ENCODE peak calls at places on chromosomes 1 and 21, in five cellular contexts. D, J, P, O and B are unnamed samples.
A peak's percentile ranks its signal among the peaks of the same experiment; 100 is the strongest.

GRCh38 chr1:21313146-21313885 is 23.1 kb upstream of the ECE1 start:
- DNase-seq in D (no peak), J (no peak), P (no peak), O (peak; percentile 87), B (peak; percentile 92)

GRCh38 chr1:90964444-90965035 is 57.3 kb downstream of the ZNF644 start:
- DNase-seq in D (peak; percentile 9), J (peak; percentile 33), P (peak; percentile 44), O (peak; percentile 31), B (no peak)

GRCh38 chr1:170707959-170708666 is 44.2 kb downstream of the PRRX1 start:
- DNase-seq in D (no peak), J (no peak), P (peak; percentile 89), O (peak; percentile 96), B (no peak)

GRCh38 chr1:3352952-3353331 is 101.5 kb upstream of the ARHGEF16 start:
- DNase-seq in D (no peak), J (no peak), P (peak; percentile 20), O (peak; percentile 30), B (no peak)

GRCh38 chr1:210448293-210448892 is 119.7 kb downstream of the HHAT start:
- DNase-seq in D (peak; percentile 50), J (peak; percentile 80), P (peak; percentile 73), O (peak; percentile 67), B (peak; percentile 60)

GRCh38 chr1:212247179-212247721 is 38.0 kb upstream of the PPP2R5A start:
- DNase-seq in D (no peak), J (no peak), P (no peak), O (peak; percentile 54), B (no peak)

GRCh38 chr1:41404308-41404755 is 43.1 kb downstream of the FOXO6 start:
- DNase-seq in D (no peak), J (peak; percentile 90), P (peak; percentile 22), O (peak; percentile 36), B (peak; percentile 90)

GRCh38 chr21:31520506-31521163 is 138.9 kb upstream of the SOD1 start:
- DNase-seq in D (no peak), J (no peak), P (no peak), O (no peak), B (no peak)

GRCh38 chr1:228471154-228471761 is 15.9 kb upstream of the RNF187 start:
- DNase-seq in D (no peak), J (no peak), P (no peak), O (no peak), B (no peak)

DNA sequence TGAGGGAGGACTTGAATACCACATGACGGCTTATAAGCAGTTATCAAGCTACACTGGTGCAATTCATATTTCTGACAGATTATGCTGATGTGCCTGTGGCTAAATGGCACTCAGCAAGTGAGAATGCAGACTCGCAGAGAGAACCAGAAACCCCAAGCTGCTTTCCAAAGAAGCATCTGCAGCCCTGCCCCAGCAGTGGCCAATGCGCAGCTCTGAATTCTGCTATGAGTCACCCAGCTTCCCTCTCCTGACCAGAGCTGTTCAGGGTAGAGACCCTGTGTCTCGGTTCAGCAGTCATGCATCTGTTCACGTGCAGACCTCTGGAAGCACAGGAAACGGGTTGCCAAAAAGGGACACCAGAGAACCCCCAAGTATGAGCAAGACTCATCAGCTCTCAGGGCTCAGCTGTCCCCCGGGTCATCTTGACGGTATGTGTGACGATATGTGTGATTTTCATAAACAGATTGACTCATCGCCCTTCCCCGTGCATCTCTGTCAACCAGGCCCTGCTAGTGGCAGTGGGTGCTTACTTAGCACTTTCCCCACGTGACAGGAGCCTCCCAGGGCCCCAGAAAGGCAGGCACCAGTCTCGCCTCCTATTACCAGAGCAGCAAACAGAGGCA is 76.3 kb downstream of the ITPKB start:
- DNase-seq in D (peak; percentile 98), J (no peak), P (peak; percentile 90), O (peak; percentile 97), B (peak; percentile 78)
- H3K4me3 ChIP-seq in D (peak overlapping the region; percentile 45), J (no peak overlapping the region), P (peak overlapping the region; percentile 35), O (peak overlapping the region; percentile 4), B (no peak overlapping the region)

GRCh38 chr1:33128781-33129180 is 47.8 kb downstream of the AZIN2 start:
- DNase-seq in D (no peak), J (no peak), P (no peak), O (no peak), B (no peak)

GRCh38 chr1:33127001-33127823 is 46.3 kb downstream of the AZIN2 start:
- DNase-seq in D (peak; percentile 100), J (peak; percentile 98), P (peak; percentile 99), O (peak; percentile 99), B (peak; percentile 91)

GRCh38 chr1:33123266-33123665 is 42.3 kb downstream of the AZIN2 start:
- DNase-seq in D (no peak), J (no peak), P (no peak), O (no peak), B (no peak)

GRCh38 chr1:33130297-33130696 is 49.3 kb downstream of the AZIN2 start:
- DNase-seq in D (no peak), J (no peak), P (no peak), O (peak; percentile 38), B (no peak)

DNA sequence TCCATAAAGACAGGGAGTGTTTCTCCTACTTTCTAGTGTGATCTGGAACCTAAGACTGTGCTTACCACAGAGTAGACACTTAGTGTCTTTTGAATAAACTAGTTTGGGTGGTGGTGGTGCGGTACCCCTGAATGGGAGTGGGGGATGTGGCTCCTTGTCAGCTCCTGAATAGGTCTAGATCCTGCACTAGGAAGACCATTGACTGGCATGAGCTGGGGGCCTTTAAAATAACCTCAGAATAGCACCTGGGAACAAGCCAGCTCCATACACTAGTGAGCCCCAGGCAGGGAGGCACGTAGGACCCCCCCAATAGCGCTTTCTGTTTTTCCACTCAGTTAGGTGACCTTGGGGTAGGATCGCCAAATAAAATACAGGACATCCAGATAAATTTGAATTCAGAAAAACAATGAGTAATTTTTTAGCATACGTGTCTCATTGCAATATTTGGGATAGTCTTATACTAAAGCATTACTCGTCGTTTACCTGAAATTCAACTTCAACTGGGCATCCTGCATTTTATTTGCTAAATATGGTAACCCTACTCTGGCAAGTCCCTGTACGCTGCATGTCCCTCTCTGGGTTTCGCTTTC is 45.6 kb downstream of the AZIN2 start:
- DNase-seq in D (no peak), J (no peak), P (no peak), O (peak; percentile 8), B (no peak)
- H3K9me2 ChIP-seq in D (no peaks in the 10 kb centered on the region), J (peaks cover 3% of the 10 kb centered on the region), P (no peaks in the 10 kb centered on the region), O (no peaks in the 10 kb centered on the region), B (no peaks in the 10 kb centered on the region)

GRCh38 chr1:230142608-230143209 is 75.7 kb downstream of the GALNT2 start:
- DNase-seq in D (no peak), J (no peak), P (no peak), O (no peak), B (no peak)
- H3K4me3 ChIP-seq in D (no peak overlapping the region), J (no peak overlapping the region), P (no peak overlapping the region), O (no peak overlapping the region), B (no peak overlapping the region)

DNA sequence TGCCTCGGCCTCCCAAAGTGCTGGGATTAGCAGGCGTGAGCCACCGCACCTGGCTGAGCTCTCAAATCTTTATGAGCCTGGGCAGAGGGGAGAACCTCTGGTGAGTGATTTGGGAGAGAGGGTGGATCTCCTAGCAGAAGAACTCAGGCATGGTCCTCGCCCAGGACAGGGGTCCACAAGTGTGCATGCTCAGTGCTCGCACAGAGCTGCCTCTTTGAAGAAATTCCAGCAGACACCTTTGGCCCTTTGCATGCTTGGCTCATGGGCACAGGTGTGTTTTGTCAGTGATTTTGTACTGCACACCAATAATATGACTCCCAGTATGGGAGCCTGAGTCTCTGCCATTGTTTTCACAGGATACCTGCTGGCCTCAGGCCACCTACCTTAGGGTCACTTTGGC is 11.8 kb upstream of the PRAMEF12 start:
- DNase-seq in D (no peak), J (no peak), P (no peak), O (no peak), B (no peak)
- H3K9me2 ChIP-seq in D (no peaks in the 10 kb centered on the region), J (no peaks in the 10 kb centered on the region), P (no peaks in the 10 kb centered on the region), O (no peaks in the 10 kb centered on the region), B (no peaks in the 10 kb centered on the region)

GRCh38 chr21:44870748-44871495 is 2.6 kb downstream of the PTTG1IP start:
- DNase-seq in D (no peak), J (no peak), P (peak; percentile 78), O (no peak), B (no peak)
- H3K4me3 ChIP-seq in D (no peak overlapping the region), J (peak overlapping the region; percentile 92), P (peak overlapping the region; percentile 80), O (peak overlapping the region; percentile 95), B (no peak overlapping the region)

GRCh38 chr1:6124341-6124740 is 55.8 kb downstream of the CHD5 start:
- DNase-seq in D (no peak), J (no peak), P (no peak), O (no peak), B (no peak)
- H3K9me2 ChIP-seq in D (no peaks in the 10 kb centered on the region), J (no peaks in the 10 kb centered on the region), P (no peaks in the 10 kb centered on the region), O (no peaks in the 10 kb centered on the region), B (no peaks in the 10 kb centered on the region)

GRCh38 chr1:186617860-186618780 is 62.1 kb downstream of the PTGS2 start:
- DNase-seq in D (peak; percentile 98), J (peak; percentile 5), P (peak; percentile 61), O (peak; percentile 85), B (no peak)
- H3K4me3 ChIP-seq in D (peak overlapping the region; percentile 47), J (no peak overlapping the region), P (peak overlapping the region; percentile 68), O (peak overlapping the region; percentile 73), B (peak overlapping the region; percentile 62)